ENCODE peak calls at places on chromosomes 7 and 10, in eight cellular contexts. T is aorta; Y is suprapubic skin; Z is heart right ventricle; C is PC-3; I is CD8-positive, alpha-beta T cell; D is substantia nigra; Q is CD4-positive, CD25-positive, alpha-beta regulatory T cell. J is an unnamed sample.

GRCh38 chr7:98248156-98248555 is 3.9 kb downstream of the TECPR1 start:
- DNase-seq in C (no peak), D (no peak), Y (no peak), Z (no peak), Q (no peak), T (no peak), I (no peak), J (no peak)

GRCh38 chr10:109374215-109374614 is 549.1 kb downstream of the XPNPEP1 start:
- DNase-seq in T (no peak), Z (no peak), I (no peak), D (no peak), C (peak), Q (no peak), Y (no peak), J (no peak)

GRCh38 chr10:58219875-58220274 is 47.8 kb downstream of the IPMK start:
- DNase-seq in D (no peak), Y (no peak), C (no peak), T (no peak), I (no peak), Z (no peak), Q (no peak), J (no peak)

GRCh38 chr10:116470768-116471415 is 43.2 kb downstream of the PNLIPRP3 start:
- DNase-seq in I (no peak), Q (no peak), C (peak), Z (no peak), T (no peak), D (no peak), Y (no peak), J (no peak)

GRCh38 chr7:118152149-118152548 is 31.8 kb upstream of the LSM8 start:
- DNase-seq in D (no peak), T (no peak), I (no peak), Z (no peak), Y (no peak), Q (no peak), C (no peak), J (no peak)

GRCh38 chr10:103696411-103697145 is 158.8 kb downstream of the SH3PXD2A start:
- DNase-seq in Q (peak), Z (peak), T (peak), C (peak), D (no peak), Y (no peak), I (peak), J (no peak)

GRCh38 chr7:100604078-100604975 is 2.2 kb downstream of the PCOLCE start:
- DNase-seq in Z (peak), T (peak), Y (no peak), C (peak), D (no peak), Q (peak), I (peak), J (no peak)

GRCh38 chr10:76962851-76963250 is 674.8 kb downstream of the KCNMA1 start:
- DNase-seq in I (no peak), Q (no peak), C (no peak), Z (no peak), D (no peak), T (no peak), Y (no peak), J (no peak)

GRCh38 chr7:27905951-27906350 is 166.0 kb downstream of the TAX1BP1 start:
- DNase-seq in T (no peak), Q (no peak), Z (no peak), Y (no peak), C (no peak), I (no peak), D (no peak), J (no peak)

GRCh38 chr7:68038621-68039314 is 1042.1 kb downstream of the TYW1 start:
- DNase-seq in D (no peak), Y (no peak), C (peak), Z (no peak), I (no peak), T (no peak), Q (no peak), J (no peak)

GRCh38 chr10:76352300-76352699 is 920.9 kb downstream of the LRMDA start:
- DNase-seq in C (peak), T (no peak), Y (no peak), Q (no peak), D (no peak), Z (no peak), I (no peak), J (no peak)

GRCh38 chr7:148434887-148435286 is 155.7 kb upstream of the C7orf33 start:
- DNase-seq in I (no peak), C (no peak), D (no peak), Q (no peak), Y (no peak), T (no peak), Z (no peak), J (no peak)

GRCh38 chr7:65840446-65840845 is 32.4 kb upstream of the VKORC1L1 start:
- DNase-seq in I (no peak), Q (no peak), Y (no peak), Z (no peak), D (no peak), T (no peak), C (no peak), J (no peak)

GRCh38 chr7:79293655-79294142 is 159.8 kb downstream of the MAGI2 start:
- DNase-seq in C (peak), T (no peak), Z (no peak), Y (no peak), D (no peak), I (no peak), Q (no peak), J (no peak)

GRCh38 chr10:70803768-70804423 is 11.9 kb upstream of the SGPL1 start:
- DNase-seq in D (no peak), Q (no peak), C (peak), Y (no peak), I (no peak), T (no peak), Z (no peak), J (peak)

GRCh38 chr7:158541330-158542010 is 46.2 kb downstream of the PTPRN2 start:
- DNase-seq in I (no peak), Q (peak), T (no peak), Z (no peak), D (no peak), C (no peak), Y (no peak), J (no peak)

GRCh38 chr7:87004956-87005355 is 54.5 kb downstream of the ELAPOR2 start:
- DNase-seq in Y (no peak), Q (no peak), T (no peak), C (no peak), D (no peak), I (no peak), Z (no peak), J (no peak)

GRCh38 chr10:75782463-75783248 is 351.2 kb downstream of the LRMDA start:
- DNase-seq in Z (no peak), T (peak), D (no peak), Y (no peak), C (no peak), I (no peak), Q (no peak), J (no peak)

GRCh38 chr10:44348496-44348895 is 36.4 kb downstream of the CXCL12 start:
- DNase-seq in Y (peak), D (no peak), C (no peak), Z (no peak), I (no peak), T (no peak), Q (no peak), J (no peak)

GRCh38 chr10:44343836-44344235 is 41.1 kb downstream of the CXCL12 start:
- DNase-seq in C (no peak), Q (no peak), T (no peak), Z (no peak), D (no peak), Y (peak), I (no peak), J (no peak)

GRCh38 chr10:44352316-44353127 is 32.4 kb downstream of the CXCL12 start:
- DNase-seq in T (peak), Q (no peak), Y (peak), Z (peak), C (no peak), I (no peak), D (no peak), J (no peak)

GRCh38 chr10:44344727-44345126 is 40.2 kb downstream of the CXCL12 start:
- DNase-seq in Z (no peak), T (no peak), Q (no peak), I (no peak), C (no peak), Y (peak), D (no peak), J (no peak)

DNA sequence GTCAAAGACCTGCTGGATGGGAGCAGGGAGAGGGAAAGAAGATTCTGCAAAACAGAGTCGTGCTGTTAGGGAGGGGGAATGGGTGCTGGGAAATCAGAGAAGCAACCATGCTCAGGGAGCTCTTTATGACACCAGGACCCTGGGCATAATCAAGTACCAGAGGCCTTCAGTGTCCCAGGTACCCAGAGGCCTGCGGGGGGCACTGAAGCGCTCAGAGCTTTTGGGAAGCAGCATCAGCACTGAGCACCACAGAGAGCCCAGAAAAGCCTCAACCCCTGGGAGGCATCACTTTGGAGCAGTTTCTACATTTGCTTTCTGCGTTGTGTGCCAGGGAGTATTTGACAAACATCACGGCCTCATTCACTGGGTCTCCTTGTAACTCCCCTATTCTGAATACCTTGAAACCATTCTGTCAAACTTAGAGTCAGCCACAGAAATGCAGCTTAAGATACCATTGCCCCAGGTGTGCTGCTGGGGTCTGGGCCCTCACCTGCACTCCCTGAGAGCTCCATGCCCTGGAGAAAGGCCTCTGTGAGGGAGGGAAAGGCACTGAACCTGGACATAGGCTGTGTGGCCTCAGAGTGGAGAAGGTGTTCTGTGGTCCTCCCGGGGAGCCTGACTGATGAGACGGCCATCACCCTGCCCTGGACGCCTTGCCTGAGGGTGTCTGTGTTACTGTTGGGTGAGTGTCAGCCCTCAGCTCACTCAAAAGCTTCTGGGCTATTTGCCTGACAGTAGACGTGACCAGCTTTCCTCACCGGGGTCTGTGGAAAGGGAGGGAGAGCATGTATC is 37.1 kb downstream of the CXCL12 start:
- DNase-seq in Q (no peak), Z (no peak), Y (peak), I (no peak), C (no peak), D (no peak), T (no peak), J (no peak)
- H3K27ac ChIP-seq in Q (no peak), Z (no peak), Y (no peak), I (no peak), C (no peak), D (no peak), T (no peak), J (no peak)

DNA sequence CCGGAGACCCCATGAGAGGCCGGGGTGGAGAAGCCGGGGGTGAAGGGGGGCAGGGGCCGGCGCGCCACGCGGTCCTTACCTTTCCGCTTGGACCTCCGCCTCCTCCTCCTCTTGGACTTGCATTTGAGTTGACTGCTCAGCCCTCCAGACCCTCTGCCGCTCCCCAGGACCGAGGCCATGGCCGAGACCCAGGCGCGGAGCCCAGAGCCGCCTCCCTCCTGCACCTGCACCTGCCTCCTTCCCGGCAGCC is 428 bp downstream of the ADARB2 start:
- DNase-seq in Z (no peak), I (no peak), Y (no peak), Q (no peak), D (no peak), T (no peak), C (no peak), J (no peak)
- H3K27ac ChIP-seq in Z (no peak), I (no peak), Y (no peak), Q (no peak), D (peak), T (no peak), C (no peak), J (no peak)

GRCh38 chr7:85176197-85176596 is 10.7 kb downstream of the SEMA3D start:
- DNase-seq in T (no peak), C (peak), Y (no peak), I (no peak), D (no peak), Z (no peak), Q (no peak), J (no peak)
- H3K27ac ChIP-seq in T (no peak), C (no peak), Y (no peak), I (no peak), D (no peak), Z (no peak), Q (no peak), J (no peak)

GRCh38 chr7:74230446-74231231 is 20.8 kb downstream of the LAT2 start:
- DNase-seq in T (no peak), Q (no peak), Y (no peak), C (no peak), Z (no peak), D (no peak), I (no peak), J (no peak)
- H3K27ac ChIP-seq in T (no peak), Q (no peak), Y (no peak), C (no peak), Z (no peak), D (peak), I (no peak), J (no peak)

DNA sequence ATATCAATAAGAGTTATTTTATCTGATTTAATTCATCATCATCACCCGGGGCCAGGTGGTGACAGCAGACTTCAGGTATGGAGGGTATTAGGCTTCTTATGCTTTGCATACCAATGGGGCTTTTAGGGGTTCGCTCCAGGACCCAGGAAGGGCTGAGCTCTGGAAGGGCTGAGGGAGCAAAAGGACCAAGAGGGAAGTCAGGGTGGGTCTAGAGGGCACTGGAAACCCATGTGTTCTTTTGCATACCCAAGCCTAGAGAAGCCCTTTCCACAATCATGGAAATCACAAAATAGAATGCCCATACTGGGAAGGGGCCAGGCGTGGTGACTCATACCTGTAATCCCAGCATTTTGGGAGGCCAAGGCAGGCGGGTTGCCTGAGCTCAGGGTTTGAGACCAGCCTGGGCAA is 30.9 kb upstream of the VCL start:
- DNase-seq in I (no peak), T (no peak), D (no peak), C (peak), Z (no peak), Q (no peak), Y (no peak), J (no peak)
- H3K27ac ChIP-seq in I (no peak), T (peak), D (no peak), C (peak), Z (peak), Q (no peak), Y (no peak), J (peak)

GRCh38 chr7:1543826-1544177 is 12.2 kb downstream of the TMEM184A start:
- DNase-seq in Q (no peak), Y (no peak), C (no peak), T (peak), D (no peak), Z (peak), I (no peak), J (no peak)

GRCh38 chr7:1545417-1546246 is 10.4 kb downstream of the TMEM184A start:
- DNase-seq in T (no peak), Q (no peak), C (no peak), Y (no peak), Z (peak), I (no peak), D (no peak), J (no peak)

GRCh38 chr7:1546274-1546908 is 9.6 kb downstream of the TMEM184A start:
- DNase-seq in Q (no peak), Y (no peak), T (no peak), D (no peak), I (no peak), Z (no peak), C (no peak), J (no peak)

GRCh38 chr7:1544178-1544895 is 11.7 kb downstream of the TMEM184A start:
- DNase-seq in C (no peak), Y (no peak), D (no peak), T (no peak), Q (no peak), I (no peak), Z (peak), J (no peak)

GRCh38 chr7:1544896-1545416 is 11.0 kb downstream of the TMEM184A start:
- DNase-seq in Z (peak), I (no peak), T (no peak), C (no peak), D (no peak), Y (no peak), Q (no peak), J (no peak)
- H3K27ac ChIP-seq in Z (no peak), I (no peak), T (no peak), C (no peak), D (no peak), Y (no peak), Q (no peak), J (no peak)

DNA sequence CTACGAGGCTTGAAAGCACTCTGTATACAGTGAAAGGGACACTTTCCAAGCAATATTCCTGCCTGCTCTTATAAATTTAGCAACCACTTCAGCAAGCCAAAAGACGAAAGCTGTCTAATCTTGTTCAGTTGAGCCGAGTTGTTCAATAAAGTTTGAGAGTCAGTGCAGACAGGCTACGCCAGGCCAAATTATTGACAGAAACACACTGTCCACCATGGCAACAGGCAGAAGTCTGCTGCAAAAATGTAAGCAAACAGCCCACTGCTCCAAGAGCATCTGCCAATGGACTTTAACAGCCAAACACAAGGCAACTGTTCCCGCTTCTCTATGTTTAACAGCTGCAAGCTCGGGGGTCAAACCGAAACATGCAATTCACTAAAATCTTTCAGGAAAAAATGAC is 85.7 kb downstream of the GLI3 start:
- DNase-seq in Z (no peak), D (no peak), I (no peak), T (no peak), Y (no peak), C (no peak), Q (no peak), J (no peak)
- H3K27ac ChIP-seq in Z (no peak), D (no peak), I (no peak), T (no peak), Y (peak), C (no peak), Q (no peak), J (no peak)

DNA sequence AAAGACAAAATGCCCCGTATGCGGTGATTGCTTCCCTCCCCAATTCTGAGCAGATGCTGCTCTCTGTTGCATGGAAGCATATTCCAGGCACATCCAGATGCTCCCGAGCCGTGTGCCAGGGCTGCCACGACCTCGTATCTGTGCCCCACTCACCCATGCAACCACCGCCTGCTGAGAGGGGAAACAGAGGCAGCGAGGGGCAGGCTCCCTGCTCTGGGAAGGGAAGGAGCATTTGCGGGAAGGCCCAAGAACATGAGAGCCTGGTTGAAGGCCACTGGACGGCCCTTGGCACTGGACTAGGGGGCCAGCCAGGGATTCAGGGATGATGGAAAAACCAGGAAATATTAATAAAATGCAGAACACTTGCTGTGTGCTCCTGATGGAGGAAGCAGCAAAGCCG is 89.4 kb downstream of the CTBP2 start:
- DNase-seq in I (no peak), Z (no peak), D (no peak), T (no peak), Q (no peak), Y (no peak), C (no peak), J (no peak)
- H3K27ac ChIP-seq in I (no peak), Z (no peak), D (no peak), T (no peak), Q (no peak), Y (no peak), C (no peak), J (no peak)

J was measured in vagina.